ENCODE peak calls at places on chromosome 4, in eight cellular contexts. X is stimulated activated CD8-positive, alpha-beta memory T cell treated with anti-CD3 and anti-CD28 coated beads, Interleukin-12 subunit alpha, Interleukin-12 subunit beta, amount 100 ng/mL, for 1 hour; Y is SW480; T is keratinocyte; S is GM23248; I is CD8-positive, alpha-beta memory T cell; Z is activated T-cell treated with anti-CD3 and anti-CD28 coated beads for 48 hours; O is BJ. U is an unnamed sample.

GRCh38 chr4:102614801-102615200 is 113.6 kb downstream of the NFKB1 start:
- DNase-seq in Z (no peak), T (no peak), X (no peak), S (no peak), I (peak; percentile 64), Y (no peak), O (no peak), U (no peak)

GRCh38 chr4:181944527-181944926 is 298.7 kb upstream of the TENM3 start:
- DNase-seq in Y (no peak), I (no peak), O (no peak), T (no peak), X (no peak), Z (no peak), S (no peak), U (no peak)

GRCh38 chr4:111991797-111992196 is 153.5 kb upstream of the FAM241A start:
- DNase-seq in Y (no peak), O (no peak), X (no peak), Z (no peak), T (no peak), S (peak; percentile 84), I (no peak), U (no peak)

GRCh38 chr4:95640337-95640736 is 91.6 kb upstream of the UNC5C start:
- DNase-seq in S (no peak), I (no peak), Y (no peak), T (no peak), O (no peak), Z (no peak), X (no peak), U (no peak)

GRCh38 chr4:158938462-158939044 is 164.3 kb upstream of the RAPGEF2 start:
- DNase-seq in T (no peak), O (no peak), S (peak; percentile 40), X (no peak), I (no peak), Z (no peak), Y (no peak), U (no peak)

GRCh38 chr4:127782275-127783025 is at the start of gene HSPA4L:
- DNase-seq in O (no peak), S (peak; percentile 75), I (peak; percentile 49), X (no peak), Z (peak; percentile 8), Y (peak; percentile 71), T (no peak), U (peak; percentile 73)

GRCh38 chr4:128512767-128513322 is 225.2 kb upstream of the PGRMC2 start:
- DNase-seq in X (no peak), I (no peak), S (peak; percentile 49), Z (no peak), Y (no peak), O (no peak), T (no peak), U (no peak)

GRCh38 chr4:1408418-1408817 is 2.2 kb upstream of the NKX1-1 start:
- DNase-seq in Y (no peak), O (no peak), X (no peak), I (peak; percentile 37), S (no peak), T (no peak), Z (no peak), U (no peak)

GRCh38 chr4:169335331-169335730 is 64.6 kb upstream of the SH3RF1 start:
- DNase-seq in O (no peak), Y (peak; percentile 47), S (peak; percentile 50), X (no peak), I (no peak), T (no peak), Z (no peak), U (no peak)

GRCh38 chr4:104615926-104616325 is 121.2 kb upstream of the CXXC4 start:
- DNase-seq in X (no peak), O (no peak), T (no peak), Z (no peak), Y (no peak), S (no peak), I (no peak), U (no peak)

GRCh38 chr4:160091631-160092030 is 988.8 kb downstream of the RAPGEF2 start:
- DNase-seq in S (no peak), Y (no peak), X (no peak), O (no peak), T (peak; percentile 19), I (no peak), Z (no peak), U (no peak)

GRCh38 chr4:112140536-112140935 is 4.7 kb upstream of the FAM241A start:
- DNase-seq in O (no peak), Z (no peak), I (no peak), T (no peak), S (no peak), Y (no peak), X (no peak), U (no peak)

GRCh38 chr4:61468091-61468720 is 268.1 kb downstream of the ADGRL3 start:
- DNase-seq in T (no peak), Z (no peak), O (no peak), X (no peak), I (no peak), Y (peak; percentile 83), S (no peak), U (no peak)

GRCh38 chr4:101238706-101239105 is 108.6 kb downstream of the PPP3CA start:
- DNase-seq in Y (no peak), S (peak; percentile 76), Z (no peak), T (no peak), X (no peak), I (no peak), O (no peak), U (no peak)

U was measured in stimulated activated naive B cell treated with anti-CD40 and anti-IgM and Interleukin-4, amounts not matched to agents 10 μg/mL and 1 μg/mL and 100 μg/mL, for 72 hours.